ENCODE peak calls at places on chromosomes 7 and 10, in five cellular contexts. W is stomach, M is transverse colon, O is ovary, D is tibial nerve. F is an unnamed sample.
A peak's percentile ranks its signal among the peaks of the same experiment; 100 is the strongest.

GRCh38 chr7:110522751-110523200 is 568.2 kb upstream of the LRRN3 start:
- DNase-seq in D (no peak), M (no peak), O (no peak), W (no peak), F (no peak)

GRCh38 chr7:158617737-158618128 is 30.1 kb upstream of the PTPRN2 start:
- DNase-seq in D (peak; percentile 26), M (no peak), W (no peak), O (no peak), F (no peak)

GRCh38 chr10:119253433-119254174 is 46.2 kb downstream of the GRK5 start:
- DNase-seq in M (peak; percentile 42), W (no peak), D (peak; percentile 77), O (peak; percentile 87), F (peak; percentile 75)

GRCh38 chr7:26684447-26684846 is 179.9 kb downstream of the SKAP2 start:
- DNase-seq in W (no peak), M (no peak), D (no peak), O (no peak), F (no peak)

GRCh38 chr7:135943266-135943889 is 33.8 kb downstream of the MTPN start:
- DNase-seq in O (no peak), D (no peak), M (no peak), W (no peak), F (no peak)

GRCh38 chr10:112735041-112735690 is 214.9 kb upstream of the TCF7L2 start:
- DNase-seq in M (no peak), W (no peak), D (no peak), O (no peak), F (no peak)

GRCh38 chr10:106038246-106038645 is 1126.3 kb downstream of the SORCS1 start:
- DNase-seq in W (no peak), O (no peak), M (no peak), D (no peak), F (no peak)

GRCh38 chr7:50372921-50373320 is 68.4 kb downstream of the IKZF1 start:
- DNase-seq in M (no peak), O (no peak), D (no peak), W (no peak), F (no peak)

GRCh38 chr10:117661316-117661715 is 118.8 kb downstream of the EMX2 start:
- DNase-seq in O (no peak), M (no peak), W (no peak), D (no peak), F (no peak)

GRCh38 chr7:54778166-54778565 is 19.2 kb upstream of the SEC61G start:
- DNase-seq in O (no peak), M (no peak), W (no peak), D (no peak), F (no peak)

GRCh38 chr7:30082686-30083085 is 52.1 kb upstream of the MTURN start:
- DNase-seq in D (no peak), W (no peak), M (no peak), O (no peak), F (no peak)

GRCh38 chr10:79559726-79560125 is 481 bp downstream of the SFTPA2 start:
- DNase-seq in D (no peak), M (no peak), W (no peak), O (no peak), F (no peak)

GRCh38 chr10:24494236-24494635 is 229.5 kb downstream of the ARHGAP21 start:
- DNase-seq in M (peak; percentile 57), W (no peak), D (no peak), O (no peak), F (no peak)

GRCh38 chr7:116572036-116572435 is 47.2 kb downstream of the CAV1 start:
- DNase-seq in O (no peak), D (no peak), W (no peak), M (no peak), F (no peak)

GRCh38 chr7:158361326-158361946 is 226.2 kb downstream of the PTPRN2 start:
- DNase-seq in W (no peak), D (no peak), O (no peak), M (no peak), F (peak; percentile 13)

GRCh38 chr10:119207713-119208552 is 562 bp downstream of the GRK5 start:
- DNase-seq in O (peak; percentile 66), M (peak; percentile 28), D (no peak), W (peak; percentile 50), F (peak; percentile 92)

GRCh38 chr10:93827035-93827804 is 66.6 kb upstream of the SLC35G1 start:
- DNase-seq in O (no peak), M (no peak), D (no peak), W (no peak), F (no peak)

GRCh38 chr7:99631311-99632109 is 14.8 kb downstream of the ZSCAN25 start:
- DNase-seq in D (no peak), W (no peak), O (no peak), M (no peak), F (no peak)

GRCh38 chr10:74056081-74056818 is 58.3 kb downstream of the VCL start:
- DNase-seq in D (no peak), M (no peak), W (no peak), O (no peak), F (peak; percentile 33)

GRCh38 chr10:21166557-21167287 is 269.6 kb upstream of the NEBL start:
- DNase-seq in O (no peak), D (no peak), M (peak; percentile 28), W (peak; percentile 68), F (no peak)

GRCh38 chr7:128827248-128827958 is 2.8 kb upstream of the FLNC start:
- DNase-seq in D (no peak), O (no peak), W (no peak), M (no peak), F (peak; percentile 66)

GRCh38 chr10:86686972-86687371 is 18.7 kb downstream of the LDB3 start:
- DNase-seq in M (no peak), D (no peak), W (no peak), O (no peak), F (no peak)

GRCh38 chr10:73433538-73433867 is at the start of gene MSS51:
- DNase-seq in O (no peak), M (no peak), W (no peak), D (no peak), F (no peak)

GRCh38 chr7:93117852-93118530 is at the start of gene SAMD9:
- DNase-seq in W (peak; percentile 51), D (no peak), O (peak; percentile 36), M (peak; percentile 63), F (peak; percentile 72)

GRCh38 chr10:78518224-78518623 is 484.6 kb downstream of the RPS24 start:
- DNase-seq in M (no peak), D (no peak), O (no peak), W (no peak), F (no peak)

GRCh38 chr10:78516236-78516635 is 482.6 kb downstream of the RPS24 start:
- DNase-seq in D (no peak), W (no peak), M (no peak), O (no peak), F (peak; percentile 13)

GRCh38 chr10:78515873-78516153 is 482.1 kb downstream of the RPS24 start:
- DNase-seq in D (no peak), O (no peak), M (no peak), W (no peak), F (no peak)

GRCh38 chr10:78515037-78515872 is 481.6 kb downstream of the RPS24 start:
- DNase-seq in O (peak; percentile 60), M (no peak), W (no peak), D (no peak), F (peak; percentile 17)

DNA sequence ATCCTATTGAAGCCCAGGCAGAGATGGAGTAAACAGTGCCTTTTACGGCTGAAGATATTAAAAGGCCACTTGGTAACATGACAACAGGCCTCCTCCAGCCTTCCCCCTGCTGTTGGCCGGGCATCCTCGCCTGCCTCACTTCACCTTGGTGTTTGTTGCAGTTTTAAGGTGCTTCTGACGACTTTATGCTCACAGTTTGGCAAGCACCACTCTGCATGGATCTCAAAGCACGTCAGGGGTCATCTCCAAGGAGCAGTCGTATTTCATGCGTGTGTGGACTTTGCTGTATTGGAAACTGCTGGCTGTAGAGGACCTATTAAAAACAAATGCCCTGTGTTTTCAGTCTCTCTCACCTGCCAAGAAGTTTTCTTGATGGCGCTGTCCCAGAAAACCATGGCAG is 483.1 kb downstream of the RPS24 start:
- DNase-seq in W (no peak), D (no peak), O (no peak), M (no peak), F (no peak)
- TF ChIP-seq EP300 in W (no peak), D (no peak), O (no peak), M (no peak), F (no peak)

GRCh38 chr10:29915116-29915785 is 144.1 kb downstream of the JCAD start:
- DNase-seq in O (no peak), D (no peak), M (no peak), W (no peak), F (no peak)

GRCh38 chr10:29916669-29917068 is 142.7 kb downstream of the JCAD start:
- DNase-seq in D (no peak), W (no peak), M (no peak), O (no peak), F (no peak)

GRCh38 chr10:29918623-29919400 is 140.6 kb downstream of the JCAD start:
- DNase-seq in D (no peak), W (peak; percentile 47), O (no peak), M (no peak), F (no peak)

GRCh38 chr10:29920408-29921070 is 138.8 kb downstream of the JCAD start:
- DNase-seq in M (no peak), D (no peak), W (no peak), O (no peak), F (no peak)

GRCh38 chr10:29917311-29917710 is 142.1 kb downstream of the JCAD start:
- DNase-seq in D (no peak), M (no peak), O (no peak), W (peak; percentile 27), F (no peak)
- H3K27me3 ChIP-seq in D (no peaks in the 10 kb centered on the region), M (no peaks in the 10 kb centered on the region), O (no peaks in the 10 kb centered on the region), W (no peaks in the 10 kb centered on the region), F (no peaks in the 10 kb centered on the region)

DNA sequence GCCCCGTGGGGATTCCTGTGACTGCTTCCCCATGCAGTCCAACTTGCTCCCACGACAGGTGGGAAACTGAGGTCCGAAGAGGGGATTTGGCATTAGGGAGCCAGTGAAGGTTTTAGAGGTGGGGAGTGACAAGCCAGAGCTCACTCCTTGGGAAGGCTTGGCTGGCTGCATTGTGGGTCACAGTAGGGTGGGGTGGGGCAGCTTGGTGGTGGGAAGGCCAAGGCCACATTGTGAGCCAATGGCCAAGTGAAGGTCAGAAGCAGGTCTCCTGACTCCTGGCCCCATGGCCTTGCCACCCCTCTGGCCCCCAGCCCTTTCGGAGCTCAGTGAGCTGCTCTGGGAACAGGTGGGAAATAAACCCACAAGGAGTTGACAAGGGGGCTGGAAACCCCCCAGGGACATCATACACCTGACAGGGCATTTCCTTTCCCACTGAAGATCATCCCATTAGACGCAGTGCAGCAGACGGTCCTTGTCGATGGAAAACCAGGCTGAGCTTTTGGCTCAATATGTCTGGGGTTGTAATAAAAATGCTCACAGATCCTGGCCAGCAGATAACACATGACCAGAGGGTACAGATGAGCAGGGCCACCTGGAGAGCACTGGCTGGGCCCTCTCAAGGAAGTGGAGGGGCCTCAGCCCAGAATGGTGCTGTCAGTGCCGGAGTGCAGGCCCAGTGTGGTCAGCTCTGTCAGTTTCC is 2.4 kb downstream of the C10orf105 start:
- DNase-seq in O (no peak), W (no peak), D (no peak), M (no peak), F (no peak)
- H3K4me1 ChIP-seq in O (peaks cover 62% of the 10 kb centered on the region), W (peaks cover 36% of the 10 kb centered on the region), D (peaks cover 86% of the 10 kb centered on the region), M (peaks cover 29% of the 10 kb centered on the region), F (peaks cover 52% of the 10 kb centered on the region)

GRCh38 chr10:60429084-60429849 is 39.6 kb upstream of the ANK3 start:
- DNase-seq in M (no peak), D (no peak), O (peak; percentile 21), W (no peak), F (no peak)
- TF ChIP-seq EP300 in M (no peak), D (no peak), O (no peak), W (no peak), F (no peak)

F was measured in upper lobe of left lung.